ENCODE peak calls at places on chromosomes 1 and 21, in eight cellular contexts. One of them, this sample, is unnamed.

GRCh38 chr1:20640183-20640597 is 6.9 kb downstream of the PINK1 start:
- DNase-seq in lower lobe of right lung: no peak
- DNase-seq in SJSA1: peak
- DNase-seq in activated B cell treated with CpG ODN at 0.5 μM for 24 hours: no peak
- DNase-seq in activated naive CD4-positive, alpha-beta T cell treated with anti-CD3 and anti-CD28 coated beads, Interleukin-2, amount 50 U/mL, for 16 hours: peak
- DNase-seq in fibroblast of pulmonary artery: peak
- DNase-seq in DMS53: peak
- DNase-seq in caudate nucleus: no peak
- DNase-seq in this sample: no peak

GRCh38 chr1:205257735-205258134 is 30.0 kb downstream of the TMCC2 start:
- DNase-seq in lower lobe of right lung: no peak
- DNase-seq in SJSA1: no peak
- DNase-seq in activated B cell treated with CpG ODN at 0.5 μM for 24 hours: no peak
- DNase-seq in activated naive CD4-positive, alpha-beta T cell treated with anti-CD3 and anti-CD28 coated beads, Interleukin-2, amount 50 U/mL, for 16 hours: no peak
- DNase-seq in fibroblast of pulmonary artery: no peak
- DNase-seq in DMS53: no peak
- DNase-seq in caudate nucleus: no peak
- DNase-seq in this sample: no peak

GRCh38 chr1:47436979-47437517 is 796 bp upstream of the FOXD2 start:
- DNase-seq in lower lobe of right lung: no peak
- DNase-seq in SJSA1: no peak
- DNase-seq in activated B cell treated with CpG ODN at 0.5 μM for 24 hours: no peak
- DNase-seq in activated naive CD4-positive, alpha-beta T cell treated with anti-CD3 and anti-CD28 coated beads, Interleukin-2, amount 50 U/mL, for 16 hours: no peak
- DNase-seq in fibroblast of pulmonary artery: peak
- DNase-seq in DMS53: peak
- DNase-seq in caudate nucleus: no peak
- DNase-seq in this sample: no peak

GRCh38 chr1:243447342-243447741 is 191.5 kb downstream of the SDCCAG8 start:
- DNase-seq in lower lobe of right lung: no peak
- DNase-seq in SJSA1: no peak
- DNase-seq in activated B cell treated with CpG ODN at 0.5 μM for 24 hours: no peak
- DNase-seq in activated naive CD4-positive, alpha-beta T cell treated with anti-CD3 and anti-CD28 coated beads, Interleukin-2, amount 50 U/mL, for 16 hours: no peak
- DNase-seq in fibroblast of pulmonary artery: peak
- DNase-seq in DMS53: no peak
- DNase-seq in caudate nucleus: no peak
- DNase-seq in this sample: no peak

GRCh38 chr21:42652527-42653491 is 612 bp upstream of the PDE9A start:
- DNase-seq in lower lobe of right lung: peak
- DNase-seq in SJSA1: peak
- DNase-seq in activated B cell treated with CpG ODN at 0.5 μM for 24 hours: no peak
- DNase-seq in activated naive CD4-positive, alpha-beta T cell treated with anti-CD3 and anti-CD28 coated beads, Interleukin-2, amount 50 U/mL, for 16 hours: no peak
- DNase-seq in fibroblast of pulmonary artery: peak
- DNase-seq in DMS53: peak
- DNase-seq in caudate nucleus: peak
- DNase-seq in this sample: no peak

GRCh38 chr1:172934417-172934762 is 116.4 kb downstream of the TNFSF18 start:
- DNase-seq in lower lobe of right lung: no peak
- DNase-seq in SJSA1: no peak
- DNase-seq in activated B cell treated with CpG ODN at 0.5 μM for 24 hours: no peak
- DNase-seq in activated naive CD4-positive, alpha-beta T cell treated with anti-CD3 and anti-CD28 coated beads, Interleukin-2, amount 50 U/mL, for 16 hours: no peak
- DNase-seq in fibroblast of pulmonary artery: no peak
- DNase-seq in DMS53: no peak
- DNase-seq in caudate nucleus: no peak
- DNase-seq in this sample: no peak

GRCh38 chr21:45538381-45539045 is 3.7 kb downstream of the SLC19A1 start:
- DNase-seq in lower lobe of right lung: peak
- DNase-seq in SJSA1: no peak
- DNase-seq in activated B cell treated with CpG ODN at 0.5 μM for 24 hours: peak
- DNase-seq in activated naive CD4-positive, alpha-beta T cell treated with anti-CD3 and anti-CD28 coated beads, Interleukin-2, amount 50 U/mL, for 16 hours: no peak
- DNase-seq in fibroblast of pulmonary artery: no peak
- DNase-seq in DMS53: no peak
- DNase-seq in caudate nucleus: no peak
- DNase-seq in this sample: no peak

GRCh38 chr1:151981178-151981525 is 12.5 kb downstream of the S100A10 start:
- DNase-seq in lower lobe of right lung: no peak
- DNase-seq in SJSA1: no peak
- DNase-seq in activated B cell treated with CpG ODN at 0.5 μM for 24 hours: no peak
- DNase-seq in activated naive CD4-positive, alpha-beta T cell treated with anti-CD3 and anti-CD28 coated beads, Interleukin-2, amount 50 U/mL, for 16 hours: no peak
- DNase-seq in fibroblast of pulmonary artery: no peak
- DNase-seq in DMS53: no peak
- DNase-seq in caudate nucleus: no peak
- DNase-seq in this sample: no peak

GRCh38 chr1:201531551-201532425 is 7.1 kb upstream of the NAV1 start:
- DNase-seq in lower lobe of right lung: no peak
- DNase-seq in SJSA1: no peak
- DNase-seq in activated B cell treated with CpG ODN at 0.5 μM for 24 hours: no peak
- DNase-seq in activated naive CD4-positive, alpha-beta T cell treated with anti-CD3 and anti-CD28 coated beads, Interleukin-2, amount 50 U/mL, for 16 hours: no peak
- DNase-seq in fibroblast of pulmonary artery: no peak
- DNase-seq in DMS53: peak
- DNase-seq in caudate nucleus: no peak
- DNase-seq in this sample: no peak

GRCh38 chr1:69494171-69494570 is 73.6 kb upstream of the LRRC7 start:
- DNase-seq in lower lobe of right lung: no peak
- DNase-seq in SJSA1: no peak
- DNase-seq in activated B cell treated with CpG ODN at 0.5 μM for 24 hours: no peak
- DNase-seq in activated naive CD4-positive, alpha-beta T cell treated with anti-CD3 and anti-CD28 coated beads, Interleukin-2, amount 50 U/mL, for 16 hours: no peak
- DNase-seq in fibroblast of pulmonary artery: no peak
- DNase-seq in DMS53: peak
- DNase-seq in caudate nucleus: no peak
- DNase-seq in this sample: no peak

GRCh38 chr21:44006017-44006624 is 6.0 kb upstream of the TRAPPC10 start:
- DNase-seq in lower lobe of right lung: no peak
- DNase-seq in SJSA1: peak
- DNase-seq in activated B cell treated with CpG ODN at 0.5 μM for 24 hours: no peak
- DNase-seq in activated naive CD4-positive, alpha-beta T cell treated with anti-CD3 and anti-CD28 coated beads, Interleukin-2, amount 50 U/mL, for 16 hours: no peak
- DNase-seq in fibroblast of pulmonary artery: peak
- DNase-seq in DMS53: no peak
- DNase-seq in caudate nucleus: no peak
- DNase-seq in this sample: no peak

GRCh38 chr1:95332754-95333153 is 98.7 kb downstream of the RWDD3 start:
- DNase-seq in lower lobe of right lung: no peak
- DNase-seq in SJSA1: no peak
- DNase-seq in activated B cell treated with CpG ODN at 0.5 μM for 24 hours: no peak
- DNase-seq in activated naive CD4-positive, alpha-beta T cell treated with anti-CD3 and anti-CD28 coated beads, Interleukin-2, amount 50 U/mL, for 16 hours: no peak
- DNase-seq in fibroblast of pulmonary artery: no peak
- DNase-seq in DMS53: no peak
- DNase-seq in caudate nucleus: no peak
- DNase-seq in this sample: no peak

GRCh38 chr1:87148670-87149069 is 180.0 kb upstream of the LMO4 start:
- DNase-seq in lower lobe of right lung: no peak
- DNase-seq in SJSA1: no peak
- DNase-seq in activated B cell treated with CpG ODN at 0.5 μM for 24 hours: no peak
- DNase-seq in activated naive CD4-positive, alpha-beta T cell treated with anti-CD3 and anti-CD28 coated beads, Interleukin-2, amount 50 U/mL, for 16 hours: no peak
- DNase-seq in fibroblast of pulmonary artery: no peak
- DNase-seq in DMS53: no peak
- DNase-seq in caudate nucleus: no peak
- DNase-seq in this sample: no peak

GRCh38 chr1:243443557-243443956 is 187.7 kb downstream of the SDCCAG8 start:
- DNase-seq in lower lobe of right lung: no peak
- DNase-seq in SJSA1: no peak
- DNase-seq in activated B cell treated with CpG ODN at 0.5 μM for 24 hours: no peak
- DNase-seq in activated naive CD4-positive, alpha-beta T cell treated with anti-CD3 and anti-CD28 coated beads, Interleukin-2, amount 50 U/mL, for 16 hours: no peak
- DNase-seq in fibroblast of pulmonary artery: no peak
- DNase-seq in DMS53: no peak
- DNase-seq in caudate nucleus: no peak
- DNase-seq in this sample: no peak